ENCODE peak calls at places on chromosomes 6 and 20, in six cellular contexts. One of them, this sample, is unnamed.

GRCh38 chr6:100979269-100979668 is 98.1 kb upstream of the ASCC3 start:
- DNase-seq in tibial nerve: no peak
- DNase-seq in K562: no peak
- DNase-seq in ovary: no peak
- DNase-seq in sigmoid colon: no peak
- DNase-seq in heart left ventricle: no peak
- DNase-seq in this sample: no peak

GRCh38 chr20:47825011-47825762 is 39.9 kb upstream of the SULF2 start:
- DNase-seq in heart left ventricle: no peak
- DNase-seq in ovary: no peak
- DNase-seq in tibial nerve: no peak
- DNase-seq in K562: no peak
- DNase-seq in sigmoid colon: peak
- DNase-seq in this sample: peak

GRCh38 chr20:25299801-25300200 is 51.9 kb downstream of the PYGB start:
- DNase-seq in tibial nerve: no peak
- DNase-seq in ovary: no peak
- DNase-seq in K562: no peak
- DNase-seq in sigmoid colon: no peak
- DNase-seq in heart left ventricle: no peak
- DNase-seq in this sample: no peak

GRCh38 chr6:117615981-117616961 is 14.0 kb upstream of the GOPC start:
- DNase-seq in K562: no peak
- DNase-seq in sigmoid colon: no peak
- DNase-seq in tibial nerve: no peak
- DNase-seq in ovary: no peak
- DNase-seq in heart left ventricle: no peak
- DNase-seq in this sample: no peak

GRCh38 chr6:14763139-14763538 is 482.7 kb upstream of the JARID2 start:
- DNase-seq in ovary: no peak
- DNase-seq in tibial nerve: no peak
- DNase-seq in sigmoid colon: no peak
- DNase-seq in heart left ventricle: no peak
- DNase-seq in K562: peak
- DNase-seq in this sample: no peak

GRCh38 chr6:43923376-43924221 is 153.6 kb downstream of the VEGFA start:
- DNase-seq in sigmoid colon: peak
- DNase-seq in heart left ventricle: no peak
- DNase-seq in K562: no peak
- DNase-seq in tibial nerve: no peak
- DNase-seq in ovary: no peak
- DNase-seq in this sample: peak

GRCh38 chr6:149963212-149963461 is 606 bp upstream of the ULBP1 start:
- DNase-seq in tibial nerve: no peak
- DNase-seq in ovary: no peak
- DNase-seq in K562: peak
- DNase-seq in sigmoid colon: no peak
- DNase-seq in heart left ventricle: no peak
- DNase-seq in this sample: no peak

GRCh38 chr20:23128461-23129125 is 42.5 kb upstream of the CD93 start:
- DNase-seq in sigmoid colon: peak
- DNase-seq in heart left ventricle: no peak
- DNase-seq in tibial nerve: no peak
- DNase-seq in K562: no peak
- DNase-seq in ovary: no peak
- DNase-seq in this sample: no peak

GRCh38 chr20:10414982-10415650 is 18.9 kb downstream of the MKKS start:
- DNase-seq in ovary: no peak
- DNase-seq in heart left ventricle: no peak
- DNase-seq in sigmoid colon: no peak
- DNase-seq in K562: no peak
- DNase-seq in tibial nerve: no peak
- DNase-seq in this sample: no peak

GRCh38 chr6:21970560-21970959 is 326.3 kb downstream of the PRL start:
- DNase-seq in tibial nerve: no peak
- DNase-seq in K562: no peak
- DNase-seq in ovary: no peak
- DNase-seq in sigmoid colon: no peak
- DNase-seq in heart left ventricle: no peak
- DNase-seq in this sample: no peak

GRCh38 chr6:88048556-88048955 is 915 bp downstream of the SPACA1 start:
- DNase-seq in ovary: no peak
- DNase-seq in K562: no peak
- DNase-seq in heart left ventricle: no peak
- DNase-seq in tibial nerve: no peak
- DNase-seq in sigmoid colon: no peak
- DNase-seq in this sample: no peak

GRCh38 chr6:26103141-26103769 is 16.0 kb downstream of the HFE start:
- DNase-seq in heart left ventricle: no peak
- DNase-seq in ovary: no peak
- DNase-seq in K562: no peak
- DNase-seq in tibial nerve: no peak
- DNase-seq in sigmoid colon: no peak
- DNase-seq in this sample: no peak

GRCh38 chr20:19456600-19457390 is 244.4 kb downstream of the SLC24A3 start:
- DNase-seq in ovary: no peak
- DNase-seq in sigmoid colon: no peak
- DNase-seq in heart left ventricle: no peak
- DNase-seq in tibial nerve: no peak
- DNase-seq in K562: no peak
- DNase-seq in this sample: no peak

GRCh38 chr6:1575213-1576041 is 34.3 kb upstream of the FOXC1 start:
- DNase-seq in sigmoid colon: no peak
- DNase-seq in tibial nerve: peak
- DNase-seq in K562: no peak
- DNase-seq in ovary: peak
- DNase-seq in heart left ventricle: peak
- DNase-seq in this sample: no peak

GRCh38 chr20:24522452-24523330 is 53.3 kb downstream of the SYNDIG1 start:
- DNase-seq in ovary: no peak
- DNase-seq in K562: no peak
- DNase-seq in sigmoid colon: no peak
- DNase-seq in tibial nerve: no peak
- DNase-seq in heart left ventricle: no peak
- DNase-seq in this sample: no peak

GRCh38 chr20:2398453-2398852 is 17.8 kb downstream of the TGM6 start:
- DNase-seq in heart left ventricle: no peak
- DNase-seq in K562: no peak
- DNase-seq in sigmoid colon: no peak
- DNase-seq in ovary: no peak
- DNase-seq in tibial nerve: no peak
- DNase-seq in this sample: no peak

GRCh38 chr6:121540210-121540609 is 104.8 kb downstream of the GJA1 start:
- DNase-seq in sigmoid colon: no peak
- DNase-seq in tibial nerve: no peak
- DNase-seq in ovary: no peak
- DNase-seq in K562: no peak
- DNase-seq in heart left ventricle: no peak
- DNase-seq in this sample: no peak

GRCh38 chr6:127606131-127606562 is 29.2 kb downstream of the C6orf58 start:
- DNase-seq in K562: no peak
- DNase-seq in tibial nerve: no peak
- DNase-seq in ovary: no peak
- DNase-seq in sigmoid colon: no peak
- DNase-seq in heart left ventricle: no peak
- DNase-seq in this sample: no peak

GRCh38 chr6:148447521-148448230 is 105.0 kb downstream of the SASH1 start:
- DNase-seq in ovary: no peak
- DNase-seq in K562: no peak
- DNase-seq in sigmoid colon: no peak
- DNase-seq in heart left ventricle: no peak
- DNase-seq in tibial nerve: no peak
- DNase-seq in this sample: no peak

GRCh38 chr6:152380351-152380767 is 256.8 kb downstream of the SYNE1 start:
- DNase-seq in ovary: no peak
- DNase-seq in sigmoid colon: no peak
- DNase-seq in heart left ventricle: no peak
- DNase-seq in tibial nerve: peak
- DNase-seq in K562: no peak
- DNase-seq in this sample: no peak

GRCh38 chr6:111861321-111861938 is 11.8 kb downstream of the FYN start:
- DNase-seq in K562: no peak
- DNase-seq in ovary: no peak
- DNase-seq in heart left ventricle: no peak
- DNase-seq in sigmoid colon: no peak
- DNase-seq in tibial nerve: no peak
- DNase-seq in this sample: no peak

GRCh38 chr6:5457036-5457435 is 195.7 kb downstream of the FARS2 start:
- DNase-seq in tibial nerve: no peak
- DNase-seq in K562: no peak
- DNase-seq in heart left ventricle: no peak
- DNase-seq in sigmoid colon: no peak
- DNase-seq in ovary: no peak
- DNase-seq in this sample: no peak

GRCh38 chr6:168709991-168710390 is 269.0 kb downstream of the SMOC2 start:
- DNase-seq in heart left ventricle: no peak
- DNase-seq in sigmoid colon: no peak
- DNase-seq in K562: no peak
- DNase-seq in tibial nerve: no peak
- DNase-seq in ovary: no peak
- DNase-seq in this sample: no peak

GRCh38 chr20:12925214-12925755 is 83.5 kb upstream of the SPTLC3 start:
- DNase-seq in sigmoid colon: no peak
- DNase-seq in heart left ventricle: peak
- DNase-seq in tibial nerve: peak
- DNase-seq in K562: peak
- DNase-seq in ovary: peak
- DNase-seq in this sample: no peak

GRCh38 chr20:59813948-59814834 is 119.2 kb downstream of the SYCP2 start:
- DNase-seq in K562: no peak
- DNase-seq in heart left ventricle: peak
- DNase-seq in tibial nerve: peak
- DNase-seq in sigmoid colon: no peak
- DNase-seq in ovary: peak
- DNase-seq in this sample: no peak

GRCh38 chr6:77511860-77512259 is 48.6 kb upstream of the HTR1B start:
- DNase-seq in tibial nerve: no peak
- DNase-seq in K562: no peak
- DNase-seq in heart left ventricle: no peak
- DNase-seq in ovary: no peak
- DNase-seq in sigmoid colon: no peak
- DNase-seq in this sample: no peak

GRCh38 chr6:44932651-44933091 is 395.5 kb upstream of the RUNX2 start:
- DNase-seq in heart left ventricle: no peak
- DNase-seq in sigmoid colon: no peak
- DNase-seq in tibial nerve: no peak
- DNase-seq in ovary: no peak
- DNase-seq in K562: no peak
- DNase-seq in this sample: no peak

DNA sequence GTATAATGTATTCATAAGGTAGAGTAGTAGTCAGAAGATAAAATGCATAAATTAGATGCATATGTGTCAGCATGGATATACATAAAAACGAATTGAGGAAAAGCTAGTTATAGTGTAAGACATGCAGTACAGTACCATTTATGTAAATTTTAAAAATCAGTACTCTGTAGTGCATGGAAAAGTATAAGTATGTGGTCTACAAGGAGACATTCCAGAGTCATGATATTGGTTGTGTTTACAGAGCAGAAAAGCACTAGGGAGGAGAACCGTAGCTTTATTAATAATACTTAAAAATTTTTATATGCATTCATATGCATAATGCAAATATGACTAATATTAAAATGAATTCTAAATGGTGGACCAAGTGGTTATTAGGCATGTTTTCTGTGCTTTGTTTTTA is 220.0 kb downstream of the ZFAND3 start:
- DNase-seq in heart left ventricle: no peak
- DNase-seq in ovary: no peak
- DNase-seq in sigmoid colon: no peak
- DNase-seq in tibial nerve: no peak
- DNase-seq in K562: no peak
- DNase-seq in this sample: no peak
- H3K27ac ChIP-seq in heart left ventricle: no peak
- H3K27ac ChIP-seq in ovary: no peak
- H3K27ac ChIP-seq in sigmoid colon: no peak
- H3K27ac ChIP-seq in tibial nerve: no peak
- H3K27ac ChIP-seq in K562: no peak
- H3K27ac ChIP-seq in this sample: no peak

GRCh38 chr6:42563697-42564495 is at the start of gene UBR2:
- DNase-seq in heart left ventricle: peak
- DNase-seq in ovary: peak
- DNase-seq in sigmoid colon: peak
- DNase-seq in K562: peak
- DNase-seq in tibial nerve: peak
- DNase-seq in this sample: peak
- TF ChIP-seq POLR2A in heart left ventricle: peak
- TF ChIP-seq POLR2A in ovary: peak
- TF ChIP-seq POLR2A in sigmoid colon: peak
- TF ChIP-seq POLR2A in K562: peak
- TF ChIP-seq POLR2A in tibial nerve: peak
- TF ChIP-seq POLR2A in this sample: peak

GRCh38 chr20:63863798-63864544 is 1.1 kb upstream of the TPD52L2 start:
- DNase-seq in ovary: peak
- DNase-seq in tibial nerve: peak
- DNase-seq in sigmoid colon: peak
- DNase-seq in heart left ventricle: peak
- DNase-seq in K562: peak
- DNase-seq in this sample: peak
- TF ChIP-seq CTCF in ovary: peak
- TF ChIP-seq CTCF in tibial nerve: peak
- TF ChIP-seq CTCF in sigmoid colon: peak
- TF ChIP-seq CTCF in heart left ventricle: peak
- TF ChIP-seq CTCF in K562: peak
- TF ChIP-seq CTCF in this sample: peak

DNA sequence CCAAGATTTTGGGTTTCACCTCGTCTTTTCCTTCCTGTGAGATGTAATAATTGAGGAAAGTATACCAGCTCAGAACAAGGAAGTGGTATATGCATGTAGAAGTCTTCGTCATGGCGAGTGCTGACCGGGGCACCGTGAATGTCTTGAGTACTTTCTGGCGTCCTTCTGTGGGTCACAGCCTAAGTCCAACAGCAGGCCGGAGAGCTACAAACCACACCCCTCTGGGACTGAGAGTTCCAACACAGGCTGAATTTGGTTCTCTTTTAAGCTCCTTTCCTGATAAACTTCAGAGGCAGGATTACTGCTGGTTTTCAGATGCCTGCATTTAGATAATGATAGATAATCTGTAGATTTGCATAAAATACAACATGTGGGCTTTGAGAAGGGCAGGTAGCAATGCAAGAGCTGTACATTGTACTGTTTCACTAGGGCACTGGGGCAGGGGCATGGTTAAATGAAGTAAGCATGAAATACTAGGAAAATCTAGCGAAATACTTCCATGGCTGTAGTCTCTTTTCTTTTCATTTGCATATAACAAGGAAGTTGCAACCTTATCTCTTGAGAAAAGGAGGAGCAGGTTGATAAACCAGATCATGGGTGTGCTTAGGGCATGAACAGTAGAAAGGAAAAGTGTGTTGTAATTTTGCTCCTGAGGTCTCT is at the start of gene ADTRP:
- DNase-seq in heart left ventricle: no peak
- DNase-seq in ovary: no peak
- DNase-seq in sigmoid colon: no peak
- DNase-seq in tibial nerve: no peak
- DNase-seq in K562: no peak
- DNase-seq in this sample: peak
- H3K27ac ChIP-seq in heart left ventricle: no peak
- H3K27ac ChIP-seq in ovary: no peak
- H3K27ac ChIP-seq in sigmoid colon: no peak
- H3K27ac ChIP-seq in tibial nerve: peak
- H3K27ac ChIP-seq in K562: peak
- H3K27ac ChIP-seq in this sample: peak

This sample was measured in Peyer's patch.